ENCODE peak calls at places on chromosomes 6 and 20, in four cellular contexts. R, Q, T and K are unnamed samples.

GRCh38 chr20:31864521-31865400 is 5.6 kb downstream of the DUSP15 start:
- DNase-seq in Q (no peak), R (no peak), T (no peak), K (no peak)

GRCh38 chr6:12962995-12963394 is 246.4 kb downstream of the PHACTR1 start:
- DNase-seq in Q (peak; percentile 16), R (no peak), T (no peak), K (peak; percentile 29)

GRCh38 chr20:57003012-57003411 is 263.4 kb downstream of the BMP7 start:
- DNase-seq in T (peak; percentile 72), Q (no peak), R (no peak), K (peak; percentile 24)

GRCh38 chr6:129493396-129493902 is 216.5 kb downstream of the ARHGAP18 start:
- DNase-seq in Q (peak; percentile 69), R (no peak), T (no peak), K (peak; percentile 70)

GRCh38 chr6:33994198-33995045 is 151.5 kb downstream of the GRM4 start:
- DNase-seq in T (no peak), Q (no peak), R (no peak), K (no peak)

GRCh38 chr6:4620284-4621228 is 155.6 kb upstream of the CDYL start:
- DNase-seq in R (no peak), T (no peak), Q (no peak), K (no peak)

GRCh38 chr6:34468378-34468892 is 2.6 kb downstream of the PACSIN1 start:
- DNase-seq in Q (no peak), R (no peak), T (peak; percentile 79), K (no peak)

GRCh38 chr6:150169609-150170008 is 26.8 kb downstream of the PPP1R14C start:
- DNase-seq in R (no peak), Q (peak; percentile 88), T (no peak), K (peak; percentile 57)

GRCh38 chr6:42113929-42114636 is 28.3 kb downstream of the C6orf132 start:
- DNase-seq in R (no peak), T (no peak), Q (peak; percentile 71), K (peak; percentile 98)

GRCh38 chr6:136438445-136438844 is 111.8 kb downstream of the MAP7 start:
- DNase-seq in R (no peak), Q (no peak), T (no peak), K (no peak)

GRCh38 chr20:53917145-53918009 is 153.0 kb downstream of the BCAS1 start:
- DNase-seq in R (peak; percentile 47), T (no peak), Q (peak; percentile 64), K (peak; percentile 92)

GRCh38 chr6:18392346-18392877 is 5.3 kb downstream of the RNF144B start:
- DNase-seq in R (no peak), Q (no peak), T (peak; percentile 51), K (no peak)

GRCh38 chr6:20572940-20573339 is 38.7 kb downstream of the CDKAL1 start:
- DNase-seq in R (no peak), T (no peak), Q (peak; percentile 36), K (peak; percentile 72)